ENCODE peak calls at places on chromosomes 5 and 9, in five cellular contexts. S is H9, G is mesendoderm, V is IMR-90, F is neuronal stem cell. T is an unnamed sample.

GRCh38 chr9:95623614-95624013 is 106.8 kb upstream of the PTCH1 start:
- DNase-seq in S (no peak), G (no peak), V (no peak), F (no peak), T (no peak)

GRCh38 chr5:45680950-45681349 is 15.2 kb downstream of the HCN1 start:
- DNase-seq in S (no peak), G (peak), V (no peak), F (no peak), T (no peak)

GRCh38 chr5:119453045-119453383 is 717 bp downstream of the HSD17B4 start:
- DNase-seq in S (no peak), G (no peak), V (peak), F (no peak), T (peak)

GRCh38 chr5:81147011-81147594 is 86.0 kb upstream of the CKMT2 start:
- DNase-seq in S (no peak), G (no peak), V (no peak), F (no peak), T (no peak)

GRCh38 chr5:38347896-38348295 is 89.5 kb downstream of the EGFLAM start:
- DNase-seq in S (no peak), G (no peak), V (no peak), F (no peak), T (no peak)

GRCh38 chr5:179166171-179166885 is 106.2 kb downstream of the ZNF354C start:
- DNase-seq in S (no peak), G (no peak), V (no peak), F (no peak), T (no peak)

GRCh38 chr9:133906218-133906617 is 85.9 kb downstream of the VAV2 start:
- DNase-seq in S (no peak), G (no peak), V (no peak), F (no peak), T (no peak)

GRCh38 chr5:78505860-78506259 is 142.7 kb downstream of the LHFPL2 start:
- DNase-seq in S (no peak), G (no peak), V (no peak), F (no peak), T (no peak)

GRCh38 chr5:32600057-32600622 is 14.8 kb downstream of the SUB1 start:
- DNase-seq in S (no peak), G (no peak), V (peak), F (no peak), T (peak)

GRCh38 chr5:176732306-176732705 is 78.1 kb upstream of the UNC5A start:
- DNase-seq in S (peak), G (no peak), V (no peak), F (no peak), T (no peak)

GRCh38 chr5:96253140-96253539 is 179.9 kb downstream of the PCSK1 start:
- DNase-seq in S (no peak), G (no peak), V (no peak), F (no peak), T (no peak)

GRCh38 chr9:37761511-37761910 is 7.9 kb downstream of the TRMT10B start:
- DNase-seq in S (no peak), G (no peak), V (peak), F (no peak), T (peak)

GRCh38 chr5:37774912-37775483 is 64.8 kb downstream of the GDNF start:
- DNase-seq in S (no peak), G (peak), V (peak), F (no peak), T (peak)

GRCh38 chr9:89428901-89429890 is 68.7 kb downstream of the SEMA4D start:
- DNase-seq in S (peak), G (peak), V (no peak), F (no peak), T (no peak)

GRCh38 chr5:54311178-54311811 is 922 bp upstream of the ARL15 start:
- DNase-seq in S (no peak), G (peak), V (peak), F (peak), T (peak)

GRCh38 chr9:127463891-127464290 is 12.6 kb downstream of the LRSAM1 start:
- DNase-seq in S (no peak), G (no peak), V (peak), F (no peak), T (peak)

GRCh38 chr5:146137967-146138403 is 32.6 kb upstream of the PLAC8L1 start:
- DNase-seq in S (no peak), G (no peak), V (peak), F (no peak), T (peak)

DNA sequence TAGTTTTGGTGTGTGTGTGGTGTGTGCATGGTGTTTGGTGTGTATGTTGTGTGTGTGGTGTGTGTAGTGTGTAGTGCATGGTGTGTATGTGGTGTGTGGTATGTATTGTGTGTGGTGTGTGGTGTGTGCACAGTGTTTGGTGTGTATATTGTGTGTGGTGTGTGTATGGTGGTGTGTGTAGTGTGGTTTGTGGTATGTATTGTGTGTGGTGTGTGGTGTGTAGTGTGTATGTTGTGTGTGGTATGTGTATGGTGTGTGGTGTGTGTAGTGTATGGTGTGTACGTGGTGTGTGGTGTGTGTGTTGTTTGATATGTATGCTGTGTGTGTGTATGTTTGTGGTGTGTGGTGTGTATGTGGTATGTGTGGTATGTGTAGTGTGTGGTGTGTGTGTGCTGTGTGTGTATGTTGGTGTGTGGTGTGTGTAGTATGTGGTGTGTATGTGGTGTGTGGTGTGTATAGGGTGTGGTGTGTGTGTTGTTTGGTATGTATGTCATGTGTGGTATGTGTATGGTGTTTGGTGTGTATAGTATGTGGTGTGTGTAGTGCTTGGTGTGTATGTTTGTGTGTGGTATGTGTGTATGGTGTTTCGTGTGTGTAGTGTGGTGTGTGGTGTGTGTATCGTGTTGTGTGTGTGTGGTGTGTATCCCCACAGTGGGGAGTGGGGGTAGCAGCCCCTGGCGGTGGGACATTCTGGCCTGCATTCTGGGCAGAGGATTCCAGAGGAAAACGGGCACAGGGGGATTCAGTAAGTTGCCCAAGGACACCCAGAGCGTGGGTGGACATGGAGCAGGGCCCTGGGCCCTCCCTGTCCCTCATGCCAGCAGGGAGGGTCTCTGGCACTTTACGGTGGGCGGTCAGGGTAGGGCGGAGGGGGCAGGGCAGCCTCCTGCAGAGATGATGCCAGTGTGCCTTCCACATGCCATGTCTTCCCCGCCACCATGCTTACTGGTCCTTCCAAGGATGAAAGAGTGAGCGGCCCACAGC is 79.7 kb downstream of the HMCN2 start:
- DNase-seq in S (no peak), G (no peak), V (no peak), F (no peak), T (no peak)
- H2BK120ac ChIP-seq in S (no peak), G (no peak), V (no peak), F (no peak), T (no peak)

DNA sequence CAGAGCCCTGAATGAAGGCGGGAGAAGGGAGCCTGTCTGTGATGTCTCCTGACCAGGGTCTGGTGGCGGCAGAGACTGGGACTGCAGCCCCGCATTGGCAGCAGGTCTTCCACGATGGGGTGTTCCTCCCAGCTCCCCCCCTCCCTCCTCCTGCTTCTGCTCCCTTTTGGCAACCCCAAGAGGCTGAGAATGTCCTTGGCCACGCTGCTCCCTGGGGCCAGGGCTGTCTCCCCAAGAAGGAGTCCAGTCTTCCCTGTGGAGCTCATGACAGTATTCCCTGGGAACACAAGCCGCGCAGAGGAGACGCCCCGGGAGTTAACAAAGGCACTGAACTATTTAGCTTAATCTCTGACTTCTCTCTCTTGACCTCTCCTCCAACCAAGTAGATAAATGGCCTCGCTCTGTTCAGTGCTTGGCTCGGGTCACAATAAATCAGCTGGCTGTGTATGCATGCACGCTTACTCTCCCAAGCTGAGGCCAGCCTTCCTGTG is 84.0 kb upstream of the NEURL1B start:
- DNase-seq in S (no peak), G (no peak), V (no peak), F (peak), T (peak)
- H3K27ac ChIP-seq in S (no peak), G (no peak), V (no peak), F (peak), T (no peak)

GRCh38 chr9:69760278-69760610 is 433 bp upstream of the PTAR1 start:
- DNase-seq in S (no peak), G (no peak), V (no peak), F (no peak), T (no peak)
- H2BK5ac ChIP-seq in S (no peak), G (no peak), V (peak), F (no peak), T (peak)

GRCh38 chr5:132771559-132771998 is 5.5 kb downstream of the SEPTIN8 start:
- DNase-seq in S (peak), G (peak), V (peak), F (no peak), T (peak)

GRCh38 chr5:132773601-132774355 is 3.3 kb downstream of the SEPTIN8 start:
- DNase-seq in S (no peak), G (no peak), V (no peak), F (no peak), T (no peak)

GRCh38 chr5:132774406-132774805 is 2.6 kb downstream of the SEPTIN8 start:
- DNase-seq in S (no peak), G (no peak), V (no peak), F (no peak), T (no peak)

GRCh38 chr5:132772291-132773070 is 4.6 kb downstream of the SEPTIN8 start:
- DNase-seq in S (no peak), G (no peak), V (no peak), F (no peak), T (no peak)

DNA sequence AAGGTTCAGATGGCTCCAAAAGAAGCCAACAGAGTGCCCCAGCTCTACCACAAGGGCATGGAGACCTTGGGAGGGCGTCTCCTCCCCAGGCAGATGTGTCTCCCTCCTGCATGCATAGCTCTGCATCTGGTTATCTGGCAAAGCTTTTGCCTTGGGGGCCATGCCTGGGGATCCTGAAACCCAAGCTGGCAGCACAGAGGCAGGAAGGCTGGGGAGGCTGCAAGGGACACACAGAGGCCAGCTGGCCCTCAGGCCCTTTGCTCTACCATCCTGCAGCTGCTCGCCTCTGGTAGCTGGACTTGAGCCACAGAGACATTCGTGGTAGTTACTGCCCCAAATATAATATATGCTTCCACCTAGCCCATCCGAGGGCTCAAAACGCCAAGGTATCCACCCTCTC is 3.9 kb downstream of the SEPTIN8 start:
- DNase-seq in S (no peak), G (no peak), V (no peak), F (no peak), T (no peak)
- H2BK120ac ChIP-seq in S (no peak), G (no peak), V (no peak), F (no peak), T (no peak)

T was measured in mesenchymal stem cell.